ENCODE peak calls at places on chromosomes 5 and 9, in six cellular contexts. One of them, this sample, is unnamed.

GRCh38 chr5:79042188-79042587 is 27.3 kb downstream of the DMGDH start:
- DNase-seq in left ventricle myocardium inferior: no peak
- DNase-seq in MM.1S: no peak
- DNase-seq in LoVo: no peak
- DNase-seq in nephron progenitor cell: no peak
- DNase-seq in astrocyte of the spinal cord: no peak
- DNase-seq in this sample: no peak

GRCh38 chr9:115058684-115059315 is 59.2 kb downstream of the TNC start:
- DNase-seq in left ventricle myocardium inferior: no peak
- DNase-seq in MM.1S: no peak
- DNase-seq in LoVo: no peak
- DNase-seq in nephron progenitor cell: no peak
- DNase-seq in astrocyte of the spinal cord: peak
- DNase-seq in this sample: no peak

GRCh38 chr5:15260347-15261278 is 239.4 kb upstream of the FBXL7 start:
- DNase-seq in left ventricle myocardium inferior: no peak
- DNase-seq in MM.1S: no peak
- DNase-seq in LoVo: no peak
- DNase-seq in nephron progenitor cell: no peak
- DNase-seq in astrocyte of the spinal cord: no peak
- DNase-seq in this sample: no peak

GRCh38 chr9:113823421-113823820 is 52.7 kb upstream of the ZNF618 start:
- DNase-seq in left ventricle myocardium inferior: no peak
- DNase-seq in MM.1S: no peak
- DNase-seq in LoVo: no peak
- DNase-seq in nephron progenitor cell: no peak
- DNase-seq in astrocyte of the spinal cord: no peak
- DNase-seq in this sample: no peak

GRCh38 chr5:148343049-148343413 is 7.7 kb downstream of the SPINK9 start:
- DNase-seq in left ventricle myocardium inferior: no peak
- DNase-seq in MM.1S: no peak
- DNase-seq in LoVo: peak
- DNase-seq in nephron progenitor cell: no peak
- DNase-seq in astrocyte of the spinal cord: no peak
- DNase-seq in this sample: no peak

GRCh38 chr9:135712571-135713295 is 10.7 kb downstream of the KCNT1 start:
- DNase-seq in left ventricle myocardium inferior: no peak
- DNase-seq in MM.1S: no peak
- DNase-seq in LoVo: no peak
- DNase-seq in nephron progenitor cell: no peak
- DNase-seq in astrocyte of the spinal cord: no peak
- DNase-seq in this sample: no peak

GRCh38 chr9:79868532-79869189 is 296.9 kb downstream of the TLE4 start:
- DNase-seq in left ventricle myocardium inferior: no peak
- DNase-seq in MM.1S: peak
- DNase-seq in LoVo: no peak
- DNase-seq in nephron progenitor cell: no peak
- DNase-seq in astrocyte of the spinal cord: no peak
- DNase-seq in this sample: no peak

GRCh38 chr5:150505041-150505511 is 2.9 kb upstream of the NDST1 start:
- DNase-seq in left ventricle myocardium inferior: no peak
- DNase-seq in MM.1S: no peak
- DNase-seq in LoVo: no peak
- DNase-seq in nephron progenitor cell: no peak
- DNase-seq in astrocyte of the spinal cord: no peak
- DNase-seq in this sample: no peak

GRCh38 chr9:135503371-135504261 is 3.1 kb downstream of the MRPS2 start:
- DNase-seq in left ventricle myocardium inferior: no peak
- DNase-seq in MM.1S: no peak
- DNase-seq in LoVo: no peak
- DNase-seq in nephron progenitor cell: no peak
- DNase-seq in astrocyte of the spinal cord: no peak
- DNase-seq in this sample: no peak

GRCh38 chr9:133534346-133535284 is at the start of gene ADAMTSL2:
- DNase-seq in left ventricle myocardium inferior: peak
- DNase-seq in MM.1S: no peak
- DNase-seq in LoVo: no peak
- DNase-seq in nephron progenitor cell: peak
- DNase-seq in astrocyte of the spinal cord: peak
- DNase-seq in this sample: peak

GRCh38 chr5:140855772-140856674 is at the start of gene PCDHA10:
- DNase-seq in left ventricle myocardium inferior: no peak
- DNase-seq in MM.1S: no peak
- DNase-seq in LoVo: no peak
- DNase-seq in nephron progenitor cell: no peak
- DNase-seq in astrocyte of the spinal cord: peak
- DNase-seq in this sample: no peak

GRCh38 chr5:148699028-148699427 is 44.7 kb upstream of the HTR4 start:
- DNase-seq in left ventricle myocardium inferior: no peak
- DNase-seq in MM.1S: no peak
- DNase-seq in LoVo: no peak
- DNase-seq in nephron progenitor cell: no peak
- DNase-seq in astrocyte of the spinal cord: no peak
- DNase-seq in this sample: no peak

GRCh38 chr9:121532881-121533280 is 33.2 kb upstream of the GGTA1 start:
- DNase-seq in left ventricle myocardium inferior: no peak
- DNase-seq in MM.1S: no peak
- DNase-seq in LoVo: no peak
- DNase-seq in nephron progenitor cell: no peak
- DNase-seq in astrocyte of the spinal cord: no peak
- DNase-seq in this sample: no peak

GRCh38 chr5:175856408-175856807 is 15.0 kb upstream of the CPLX2 start:
- DNase-seq in left ventricle myocardium inferior: no peak
- DNase-seq in MM.1S: no peak
- DNase-seq in LoVo: no peak
- DNase-seq in nephron progenitor cell: no peak
- DNase-seq in astrocyte of the spinal cord: no peak
- DNase-seq in this sample: no peak

GRCh38 chr5:75610201-75610600 is 1.1 kb upstream of the ANKDD1B start:
- DNase-seq in left ventricle myocardium inferior: no peak
- DNase-seq in MM.1S: no peak
- DNase-seq in LoVo: peak
- DNase-seq in nephron progenitor cell: no peak
- DNase-seq in astrocyte of the spinal cord: no peak
- DNase-seq in this sample: no peak

GRCh38 chr9:27371382-27371781 is 74.4 kb upstream of the EQTN start:
- DNase-seq in left ventricle myocardium inferior: no peak
- DNase-seq in MM.1S: no peak
- DNase-seq in LoVo: peak
- DNase-seq in nephron progenitor cell: no peak
- DNase-seq in astrocyte of the spinal cord: no peak
- DNase-seq in this sample: no peak

GRCh38 chr9:37167456-37167855 is 47.1 kb downstream of the ZCCHC7 start:
- DNase-seq in left ventricle myocardium inferior: no peak
- DNase-seq in MM.1S: no peak
- DNase-seq in LoVo: no peak
- DNase-seq in nephron progenitor cell: no peak
- DNase-seq in astrocyte of the spinal cord: no peak
- DNase-seq in this sample: no peak

GRCh38 chr9:89419978-89420394 is 77.9 kb downstream of the SEMA4D start:
- DNase-seq in left ventricle myocardium inferior: no peak
- DNase-seq in MM.1S: no peak
- DNase-seq in LoVo: no peak
- DNase-seq in nephron progenitor cell: no peak
- DNase-seq in astrocyte of the spinal cord: no peak
- DNase-seq in this sample: peak

GRCh38 chr5:55306641-55307382 is 682 bp downstream of the DHX29 start:
- DNase-seq in left ventricle myocardium inferior: no peak
- DNase-seq in MM.1S: no peak
- DNase-seq in LoVo: peak
- DNase-seq in nephron progenitor cell: no peak
- DNase-seq in astrocyte of the spinal cord: peak
- DNase-seq in this sample: peak

GRCh38 chr9:134323741-134324358 is 2.4 kb upstream of the RXRA start:
- DNase-seq in left ventricle myocardium inferior: peak
- DNase-seq in MM.1S: no peak
- DNase-seq in LoVo: no peak
- DNase-seq in nephron progenitor cell: no peak
- DNase-seq in astrocyte of the spinal cord: no peak
- DNase-seq in this sample: no peak

GRCh38 chr9:124098141-124098905 is 86.8 kb downstream of the LHX2 start:
- DNase-seq in left ventricle myocardium inferior: no peak
- DNase-seq in MM.1S: no peak
- DNase-seq in LoVo: peak
- DNase-seq in nephron progenitor cell: no peak
- DNase-seq in astrocyte of the spinal cord: no peak
- DNase-seq in this sample: no peak

GRCh38 chr5:128681096-128681495 is 143.1 kb upstream of the FBN2 start:
- DNase-seq in left ventricle myocardium inferior: no peak
- DNase-seq in MM.1S: no peak
- DNase-seq in LoVo: no peak
- DNase-seq in nephron progenitor cell: no peak
- DNase-seq in astrocyte of the spinal cord: no peak
- DNase-seq in this sample: no peak

GRCh38 chr9:36676823-36677521 is 104.3 kb downstream of the MELK start:
- DNase-seq in left ventricle myocardium inferior: no peak
- DNase-seq in MM.1S: no peak
- DNase-seq in LoVo: no peak
- DNase-seq in nephron progenitor cell: no peak
- DNase-seq in astrocyte of the spinal cord: no peak
- DNase-seq in this sample: no peak

GRCh38 chr9:120877276-120878034 is 467 bp upstream of the PHF19 start:
- DNase-seq in left ventricle myocardium inferior: peak
- DNase-seq in MM.1S: peak
- DNase-seq in LoVo: peak
- DNase-seq in nephron progenitor cell: peak
- DNase-seq in astrocyte of the spinal cord: peak
- DNase-seq in this sample: peak

GRCh38 chr9:110015759-110016158 is 192.2 kb downstream of the C9orf152 start:
- DNase-seq in left ventricle myocardium inferior: no peak
- DNase-seq in MM.1S: no peak
- DNase-seq in LoVo: peak
- DNase-seq in nephron progenitor cell: no peak
- DNase-seq in astrocyte of the spinal cord: peak
- DNase-seq in this sample: no peak

GRCh38 chr9:129320575-129321311 is 142.7 kb upstream of the IER5L start:
- DNase-seq in left ventricle myocardium inferior: peak
- DNase-seq in MM.1S: peak
- DNase-seq in LoVo: no peak
- DNase-seq in nephron progenitor cell: peak
- DNase-seq in astrocyte of the spinal cord: peak
- DNase-seq in this sample: peak

GRCh38 chr9:69829484-69829883 is 8.9 kb downstream of the CFAP95 start:
- DNase-seq in left ventricle myocardium inferior: no peak
- DNase-seq in MM.1S: no peak
- DNase-seq in LoVo: no peak
- DNase-seq in nephron progenitor cell: no peak
- DNase-seq in astrocyte of the spinal cord: no peak
- DNase-seq in this sample: no peak

GRCh38 chr9:22455181-22455580 is 8.6 kb downstream of the DMRTA1 start:
- DNase-seq in left ventricle myocardium inferior: no peak
- DNase-seq in MM.1S: no peak
- DNase-seq in LoVo: no peak
- DNase-seq in nephron progenitor cell: no peak
- DNase-seq in astrocyte of the spinal cord: no peak
- DNase-seq in this sample: no peak

GRCh38 chr9:31089822-31090221 is 1294.6 kb upstream of the ACO1 start:
- DNase-seq in left ventricle myocardium inferior: no peak
- DNase-seq in MM.1S: no peak
- DNase-seq in LoVo: no peak
- DNase-seq in nephron progenitor cell: no peak
- DNase-seq in astrocyte of the spinal cord: peak
- DNase-seq in this sample: no peak

GRCh38 chr5:139177809-139178581 is 20.2 kb downstream of the SIL1 start:
- DNase-seq in left ventricle myocardium inferior: peak
- DNase-seq in MM.1S: peak
- DNase-seq in LoVo: no peak
- DNase-seq in nephron progenitor cell: no peak
- DNase-seq in astrocyte of the spinal cord: no peak
- DNase-seq in this sample: peak

This sample was measured in GM12865.